ENCODE peak calls at places on chromosomes 4 and X, in eight cellular contexts. A, H, D, M, L, T, N and R are unnamed samples.
A peak's percentile ranks its signal among the peaks of the same experiment; 100 is the strongest.

GRCh38 chr4:105990933-105991332 is 95.7 kb downstream of the NPNT start:
- DNase-seq in A (no peak), H (peak; percentile 50), D (peak; percentile 90), M (peak; percentile 75), L (no peak), T (peak; percentile 93), N (peak; percentile 71), R (peak; percentile 72)

GRCh38 chr4:88745581-88746163 is 48.0 kb upstream of the NAP1L5 start:
- DNase-seq in A (no peak), H (no peak), D (no peak), M (no peak), L (no peak), T (no peak), N (no peak), R (no peak)

GRCh38 chrX:11105080-11105479 is 6.1 kb upstream of the HCCS start:
- DNase-seq in A (no peak), H (no peak), D (no peak), M (no peak), L (no peak), T (no peak), N (no peak), R (peak; percentile 65)

GRCh38 chr4:15455290-15455689 is 14.4 kb upstream of the CC2D2A start:
- DNase-seq in A (no peak), H (peak; percentile 10), D (peak; percentile 54), M (peak; percentile 76), L (no peak), T (no peak), N (no peak), R (peak; percentile 89)

GRCh38 chrX:1392376-1393130 is 640 bp upstream of the SLC25A6 start:
- DNase-seq in A (peak; percentile 84), H (peak; percentile 80), D (no peak), M (peak; percentile 74), L (peak; percentile 82), T (peak; percentile 27), N (peak; percentile 74), R (peak; percentile 64)

GRCh38 chr4:56958111-56958517 is 19.3 kb downstream of the NOA1 start:
- DNase-seq in A (no peak), H (peak; percentile 76), D (peak; percentile 91), M (peak; percentile 88), L (no peak), T (peak; percentile 95), N (peak; percentile 74), R (peak; percentile 99)

GRCh38 chrX:40062525-40063193 is 35.1 kb downstream of the BCOR start:
- DNase-seq in A (no peak), H (no peak), D (no peak), M (peak; percentile 31), L (no peak), T (no peak), N (no peak), R (no peak)

GRCh38 chrX:133544105-133544504 is 128.8 kb upstream of the GPC4 start:
- DNase-seq in A (no peak), H (no peak), D (no peak), M (peak; percentile 46), L (peak; percentile 31), T (peak; percentile 32), N (no peak), R (peak; percentile 55)

GRCh38 chr4:98204236-98204553 is 57.0 kb upstream of the RAP1GDS1 start:
- DNase-seq in A (no peak), H (no peak), D (no peak), M (no peak), L (no peak), T (no peak), N (no peak), R (no peak)

GRCh38 chr4:46979283-46979682 is 14.1 kb downstream of the GABRA4 start:
- DNase-seq in A (no peak), H (no peak), D (no peak), M (no peak), L (no peak), T (no peak), N (no peak), R (no peak)

GRCh38 chrX:50765986-50766385 is 48.0 kb downstream of the SHROOM4 start:
- DNase-seq in A (no peak), H (no peak), D (no peak), M (no peak), L (no peak), T (no peak), N (no peak), R (no peak)

GRCh38 chrX:2264179-2265030 is 236.4 kb downstream of the DHRSX start:
- DNase-seq in A (no peak), H (no peak), D (no peak), M (no peak), L (no peak), T (no peak), N (no peak), R (no peak)

GRCh38 chrX:108209006-108209554 is 117.5 kb downstream of the ATG4A start:
- DNase-seq in A (peak; percentile 19), H (no peak), D (no peak), M (no peak), L (no peak), T (no peak), N (no peak), R (no peak)

GRCh38 chrX:105837227-105837626 is 14.9 kb downstream of the NRK start:
- DNase-seq in A (peak; percentile 2), H (peak; percentile 86), D (peak; percentile 35), M (peak; percentile 70), L (no peak), T (peak; percentile 92), N (no peak), R (peak; percentile 40)

GRCh38 chrX:51891821-51892551 is 1.4 kb upstream of the MAGED1 start:
- DNase-seq in A (peak; percentile 11), H (peak; percentile 47), D (peak; percentile 33), M (peak; percentile 58), L (no peak), T (peak; percentile 68), N (no peak), R (peak; percentile 92)

GRCh38 chr4:61924131-61924530 is 724.0 kb downstream of the ADGRL3 start:
- DNase-seq in A (no peak), H (no peak), D (no peak), M (no peak), L (no peak), T (no peak), N (no peak), R (no peak)

GRCh38 chr4:74474345-74475099 is 29.6 kb downstream of the AREG start:
- DNase-seq in A (no peak), H (no peak), D (no peak), M (no peak), L (no peak), T (no peak), N (no peak), R (peak; percentile 19)

GRCh38 chrX:129771266-129771995 is 8.3 kb upstream of the SASH3 start:
- DNase-seq in A (no peak), H (no peak), D (no peak), M (no peak), L (no peak), T (no peak), N (no peak), R (no peak)

GRCh38 chr4:1318046-1318375 is 28.3 kb downstream of the MAEA start:
- DNase-seq in A (no peak), H (no peak), D (peak; percentile 9), M (no peak), L (no peak), T (no peak), N (no peak), R (no peak)
- TF ChIP-seq CTCF in A (no peak), H (no peak), D (no peak), M (no peak), L (no peak), T (no peak), N (no peak), R (no peak)

GRCh38 chr4:124708517-124709300 is 3.8 kb downstream of the ANKRD50 start:
- DNase-seq in A (no peak), H (no peak), D (no peak), M (no peak), L (no peak), T (no peak), N (no peak), R (peak; percentile 41)
- H3K4me3 ChIP-seq in A (peak overlapping the region; percentile 59), H (no peak overlapping the region), D (peak overlapping the region; percentile 83), M (no peak overlapping the region), L (no peak overlapping the region), T (peak overlapping the region; percentile 82), N (no peak overlapping the region), R (peak overlapping the region; percentile 85)

GRCh38 chr4:188728359-188728758 is 589.1 kb downstream of the TRIML1 start:
- DNase-seq in A (no peak), H (no peak), D (no peak), M (no peak), L (no peak), T (no peak), N (no peak), R (no peak)
- TF ChIP-seq CTCF in A (no peak), H (no peak), D (no peak), M (no peak), L (no peak), T (no peak), N (no peak), R (no peak)

GRCh38 chr4:39637572-39638357 is 900 bp downstream of the SMIM14 start:
- DNase-seq in A (peak; percentile 91), H (peak; percentile 64), D (peak; percentile 52), M (peak; percentile 59), L (peak; percentile 69), T (peak; percentile 38), N (peak; percentile 63), R (peak; percentile 70)
- H3K4me3 ChIP-seq in A (peak overlapping the region; percentile 85), H (peak overlapping the region; percentile 89), D (peak overlapping the region; percentile 99), M (peak overlapping the region; percentile 80), L (peak overlapping the region; percentile 94), T (peak overlapping the region; percentile 94), N (peak overlapping the region; percentile 64), R (peak overlapping the region; percentile 90)

GRCh38 chr4:154399259-154399974 is 92.2 kb downstream of the DCHS2 start:
- DNase-seq in A (peak; percentile 29), H (peak; percentile 2), D (no peak), M (peak; percentile 50), L (no peak), T (peak; percentile 18), N (no peak), R (peak; percentile 38)
- TF ChIP-seq CTCF in A (peak; percentile 37), H (peak; percentile 25), D (no peak), M (peak; percentile 70), L (peak; percentile 43), T (peak; percentile 38), N (peak; percentile 10), R (peak; percentile 30)

GRCh38 chr4:150577786-150578185 is 4.2 kb upstream of the MAB21L2 start:
- DNase-seq in A (no peak), H (no peak), D (no peak), M (no peak), L (no peak), T (no peak), N (no peak), R (no peak)
- H3K4me3 ChIP-seq in A (peak overlapping the region; percentile 75), H (no peak overlapping the region), D (no peak overlapping the region), M (no peak overlapping the region), L (no peak overlapping the region), T (no peak overlapping the region), N (no peak overlapping the region), R (no peak overlapping the region)

GRCh38 chr4:41177016-41177415 is 37.3 kb downstream of the APBB2 start:
- DNase-seq in A (no peak), H (no peak), D (no peak), M (no peak), L (no peak), T (peak; percentile 57), N (no peak), R (peak; percentile 74)
- TF ChIP-seq CTCF in A (no peak), H (peak; percentile 11), D (no peak), M (no peak), L (no peak), T (peak; percentile 31), N (no peak), R (peak; percentile 26)